ENCODE peak calls at places on chromosome 16, in eight cellular contexts. G, O, A, U, I, J, E and W are unnamed samples.

GRCh38 chr16:6633441-6633840 is 699.2 kb upstream of the RBFOX1 start:
- DNase-seq in G (no peak), O (no peak), A (no peak), U (no peak), I (no peak), J (no peak), E (no peak), W (no peak)

GRCh38 chr16:2673066-2673999 is 9.0 kb upstream of the KCTD5 start:
- DNase-seq in G (peak), O (peak), A (peak), U (peak), I (peak), J (peak), E (peak), W (peak)

GRCh38 chr16:2585651-2586081 is 47.8 kb downstream of the PDPK1 start:
- DNase-seq in G (no peak), O (no peak), A (no peak), U (no peak), I (no peak), J (no peak), E (no peak), W (no peak)

GRCh38 chr16:31472559-31473203 is 729 bp downstream of the TGFB1I1 start:
- DNase-seq in G (peak), O (peak), A (peak), U (peak), I (peak), J (peak), E (peak), W (no peak)

GRCh38 chr16:27449434-27450188 is 47.6 kb downstream of the IL21R start:
- DNase-seq in G (no peak), O (no peak), A (peak), U (no peak), I (no peak), J (no peak), E (no peak), W (no peak)

GRCh38 chr16:47065766-47066688 is 77.7 kb downstream of the NETO2 start:
- DNase-seq in G (no peak), O (no peak), A (no peak), U (no peak), I (no peak), J (no peak), E (no peak), W (no peak)

GRCh38 chr16:54422569-54422978 is 136.0 kb upstream of the IRX3 start:
- DNase-seq in G (no peak), O (no peak), A (no peak), U (no peak), I (no peak), J (no peak), E (no peak), W (no peak)

GRCh38 chr16:50303041-50303604 is 36.8 kb downstream of the ADCY7 start:
- DNase-seq in G (no peak), O (no peak), A (peak), U (no peak), I (no peak), J (peak), E (no peak), W (no peak)

GRCh38 chr16:27515874-27516353 is 33.8 kb downstream of the GTF3C1 start:
- DNase-seq in G (no peak), O (peak), A (peak), U (no peak), I (no peak), J (peak), E (no peak), W (no peak)

GRCh38 chr16:8713635-8714097 is 39.2 kb downstream of the ABAT start:
- DNase-seq in G (no peak), O (no peak), A (no peak), U (no peak), I (no peak), J (no peak), E (no peak), W (no peak)

GRCh38 chr16:13351222-13351621 is 449.8 kb downstream of the SHISA9 start:
- DNase-seq in G (no peak), O (no peak), A (no peak), U (no peak), I (no peak), J (no peak), E (no peak), W (no peak)

GRCh38 chr16:31052131-31052530 is 18.8 kb downstream of the STX4 start:
- DNase-seq in G (peak), O (peak), A (peak), U (no peak), I (peak), J (peak), E (peak), W (no peak)

GRCh38 chr16:9443864-9444263 is 352.4 kb downstream of the HAPSTR1 start:
- DNase-seq in G (no peak), O (no peak), A (no peak), U (no peak), I (no peak), J (no peak), E (no peak), W (no peak)

GRCh38 chr16:27639588-27640276 is 89.8 kb downstream of the KATNIP start:
- DNase-seq in G (no peak), O (peak), A (peak), U (no peak), I (peak), J (peak), E (peak), W (peak)

GRCh38 chr16:24635900-24636610 is 93.4 kb upstream of the TNRC6A start:
- DNase-seq in G (peak), O (peak), A (no peak), U (no peak), I (peak), J (peak), E (peak), W (no peak)

GRCh38 chr16:29974291-29975133 is 844 bp downstream of the TAOK2 start:
- DNase-seq in G (no peak), O (peak), A (peak), U (no peak), I (no peak), J (peak), E (no peak), W (no peak)

GRCh38 chr16:24589997-24590396 is 50.6 kb downstream of the RBBP6 start:
- DNase-seq in G (no peak), O (no peak), A (no peak), U (no peak), I (no peak), J (no peak), E (no peak), W (no peak)

GRCh38 chr16:29147710-29148425 is 163.0 kb downstream of the LAT start:
- DNase-seq in G (no peak), O (no peak), A (no peak), U (no peak), I (no peak), J (no peak), E (no peak), W (no peak)

GRCh38 chr16:14302399-14303181 is 231.5 kb downstream of the MRTFB start:
- DNase-seq in G (no peak), O (peak), A (peak), U (no peak), I (no peak), J (no peak), E (no peak), W (peak)

GRCh38 chr16:58025351-58026138 is at the start of gene MMP15:
- DNase-seq in G (no peak), O (peak), A (peak), U (peak), I (no peak), J (peak), E (peak), W (peak)

GRCh38 chr16:30805370-30806169 is 18.6 kb upstream of the ZNF629 start:
- DNase-seq in G (peak), O (peak), A (peak), U (peak), I (no peak), J (peak), E (peak), W (peak)

GRCh38 chr16:29811170-29811895 is 660 bp upstream of the PRRT2 start:
- DNase-seq in G (peak), O (peak), A (peak), U (peak), I (peak), J (peak), E (peak), W (peak)

GRCh38 chr16:30923554-30924085 is at the start of gene FBXL19:
- DNase-seq in G (no peak), O (peak), A (no peak), U (no peak), I (no peak), J (no peak), E (no peak), W (peak)

GRCh38 chr16:8797364-8798173 is at the start of the genes PMM2 and TMEM186:
- DNase-seq in G (peak), O (peak), A (peak), U (peak), I (peak), J (peak), E (peak), W (peak)

GRCh38 chr16:21946889-21947635 is 6.1 kb upstream of the UQCRC2 start:
- DNase-seq in G (no peak), O (no peak), A (no peak), U (no peak), I (no peak), J (no peak), E (no peak), W (no peak)

GRCh38 chr16:22815863-22816262 is 1.9 kb downstream of the HS3ST2 start:
- DNase-seq in G (no peak), O (no peak), A (no peak), U (no peak), I (no peak), J (no peak), E (no peak), W (no peak)

GRCh38 chr16:49260956-49261530 is 20.6 kb downstream of the CBLN1 start:
- DNase-seq in G (no peak), O (no peak), A (no peak), U (no peak), I (no peak), J (no peak), E (no peak), W (no peak)

GRCh38 chr16:87835882-87836331 is 33.4 kb downstream of the SLC7A5 start:
- DNase-seq in G (no peak), O (no peak), A (no peak), U (no peak), I (no peak), J (no peak), E (no peak), W (no peak)

GRCh38 chr16:88585269-88585668 is 15.1 kb downstream of the ZC3H18 start:
- DNase-seq in G (no peak), O (no peak), A (no peak), U (no peak), I (no peak), J (no peak), E (no peak), W (no peak)

GRCh38 chr16:74601131-74601871 is 5.6 kb downstream of the GLG1 start:
- DNase-seq in G (no peak), O (no peak), A (peak), U (no peak), I (no peak), J (no peak), E (no peak), W (no peak)

GRCh38 chr16:1729026-1729425 is 23.0 kb downstream of the MAPK8IP3 start:
- DNase-seq in G (no peak), O (no peak), A (no peak), U (no peak), I (no peak), J (no peak), E (no peak), W (no peak)

GRCh38 chr16:65919977-65920376 is 446.5 kb upstream of the CDH5 start:
- DNase-seq in G (no peak), O (no peak), A (no peak), U (no peak), I (no peak), J (no peak), E (no peak), W (no peak)

GRCh38 chr16:65922923-65923322 is 443.6 kb upstream of the CDH5 start:
- DNase-seq in G (no peak), O (no peak), A (no peak), U (no peak), I (no peak), J (no peak), E (no peak), W (no peak)

GRCh38 chr16:65916995-65917394 is 449.5 kb upstream of the CDH5 start:
- DNase-seq in G (no peak), O (no peak), A (no peak), U (no peak), I (no peak), J (no peak), E (no peak), W (no peak)

GRCh38 chr16:65919116-65919515 is 447.4 kb upstream of the CDH5 start:
- DNase-seq in G (no peak), O (no peak), A (no peak), U (no peak), I (no peak), J (no peak), E (no peak), W (no peak)

DNA sequence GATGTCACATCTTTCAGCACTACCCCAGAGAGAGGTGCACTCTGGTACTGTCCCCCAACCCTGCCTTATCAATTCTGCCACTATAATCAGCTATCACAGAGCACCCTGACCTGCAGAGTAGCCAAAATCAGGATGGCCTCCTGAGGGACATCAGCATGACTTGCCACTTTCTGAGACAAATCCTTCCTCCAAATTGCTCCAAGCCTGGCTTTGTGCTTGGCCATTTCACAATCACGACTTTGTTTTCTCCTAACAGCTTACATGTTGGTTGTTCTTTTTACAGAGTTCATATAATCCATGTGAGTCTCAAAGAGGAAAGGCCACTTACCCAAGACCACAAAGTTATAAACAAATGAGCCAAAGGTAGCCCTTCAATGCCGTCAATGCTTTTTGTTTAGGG is 449.0 kb upstream of the CDH5 start:
- DNase-seq in G (no peak), O (no peak), A (no peak), U (no peak), I (no peak), J (peak), E (no peak), W (no peak)
- TF ChIP-seq CTCF in G (no peak), O (no peak), A (no peak), U (no peak), I (no peak), J (no peak), E (no peak), W (no peak)

GRCh38 chr16:56202036-56202435 is 10.7 kb downstream of the GNAO1 start:
- DNase-seq in G (no peak), O (no peak), A (peak), U (no peak), I (no peak), J (no peak), E (no peak), W (no peak)

GRCh38 chr16:56201030-56201429 is 9.7 kb downstream of the GNAO1 start:
- DNase-seq in G (no peak), O (no peak), A (no peak), U (no peak), I (no peak), J (no peak), E (no peak), W (no peak)

GRCh38 chr16:56199164-56199563 is 7.9 kb downstream of the GNAO1 start:
- DNase-seq in G (no peak), O (no peak), A (no peak), U (no peak), I (no peak), J (no peak), E (no peak), W (no peak)

GRCh38 chr16:56204836-56205235 is 13.5 kb downstream of the GNAO1 start:
- DNase-seq in G (no peak), O (no peak), A (no peak), U (no peak), I (no peak), J (no peak), E (no peak), W (no peak)

GRCh38 chr16:56203052-56203451 is 11.8 kb downstream of the GNAO1 start:
- DNase-seq in G (no peak), O (peak), A (peak), U (no peak), I (no peak), J (peak), E (no peak), W (no peak)
- TF ChIP-seq CTCF in G (peak), O (no peak), A (peak), U (no peak), I (peak), J (peak), E (no peak), W (peak)

GRCh38 chr16:67264277-67264676 is 15.1 kb upstream of the PLEKHG4 start:
- DNase-seq in G (no peak), O (no peak), A (peak), U (no peak), I (no peak), J (no peak), E (no peak), W (no peak)
- TF ChIP-seq CTCF in G (no peak), O (no peak), A (peak), U (no peak), I (peak), J (peak), E (peak), W (no peak)

GRCh38 chr16:48136547-48137360 is 19.0 kb downstream of the ABCC12 start:
- DNase-seq in G (no peak), O (no peak), A (no peak), U (no peak), I (no peak), J (peak), E (no peak), W (no peak)
- TF ChIP-seq CTCF in G (no peak), O (no peak), A (no peak), U (no peak), I (no peak), J (no peak), E (no peak), W (no peak)

DNA sequence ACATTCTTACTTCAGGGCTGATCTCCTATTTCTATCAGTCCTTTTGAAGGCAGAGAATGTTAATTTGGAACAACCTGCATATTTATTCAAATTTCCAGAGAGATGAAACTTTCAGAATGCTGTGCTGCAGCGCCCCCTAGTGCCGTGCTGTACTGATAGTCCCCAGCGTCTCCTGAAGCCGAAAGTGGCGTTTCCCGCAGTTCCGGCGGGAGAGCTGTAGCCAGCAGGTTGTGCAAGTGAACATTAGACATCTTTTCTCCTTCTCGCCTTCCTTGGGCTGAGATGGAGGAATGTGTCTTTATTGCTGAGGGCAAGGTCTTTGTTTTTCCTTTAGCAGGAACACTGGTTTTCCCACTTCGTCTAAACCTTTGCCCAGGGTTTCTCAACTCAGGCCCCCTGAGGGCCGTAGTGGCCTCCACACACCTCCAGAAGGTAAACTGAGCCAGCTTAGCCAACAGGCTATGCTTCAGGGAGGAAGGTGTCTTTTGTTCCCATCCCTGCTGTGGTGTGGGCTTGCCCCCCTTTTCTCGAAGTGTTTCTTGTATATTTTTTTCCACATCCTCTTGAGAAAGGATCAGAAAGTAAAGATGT is 26.4 kb downstream of the USP10 start:
- DNase-seq in G (peak), O (peak), A (peak), U (peak), I (peak), J (peak), E (peak), W (peak)
- TF ChIP-seq CTCF in G (peak), O (peak), A (peak), U (peak), I (peak), J (peak), E (peak), W (peak)

DNA sequence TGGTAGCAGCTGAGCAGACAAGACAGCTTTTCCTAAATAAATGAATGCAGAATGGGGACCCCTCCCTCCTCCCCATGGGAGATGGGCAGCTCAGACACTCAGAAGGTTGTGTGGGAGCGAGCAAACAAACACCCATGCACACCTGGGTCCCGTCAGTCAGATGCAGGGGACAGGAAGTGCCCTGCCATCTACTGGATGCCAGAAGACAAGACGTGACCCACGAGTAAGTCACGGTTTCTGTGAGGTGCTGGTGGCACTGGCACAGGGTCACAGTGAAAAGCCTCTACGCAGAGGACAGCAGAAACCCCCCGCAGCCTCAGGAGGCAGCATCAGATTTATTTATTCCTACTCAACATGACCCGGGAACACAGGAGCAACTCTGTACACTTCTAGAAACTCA is 8.4 kb downstream of the HBQ1 start:
- DNase-seq in G (no peak), O (no peak), A (peak), U (no peak), I (no peak), J (no peak), E (no peak), W (no peak)
- TF ChIP-seq CTCF in G (no peak), O (peak), A (no peak), U (no peak), I (no peak), J (no peak), E (no peak), W (peak)

GRCh38 chr16:80527297-80527696 is 13.5 kb upstream of the DYNLRB2 start:
- DNase-seq in G (no peak), O (peak), A (peak), U (no peak), I (no peak), J (peak), E (peak), W (peak)
- TF ChIP-seq CTCF in G (peak), O (peak), A (peak), U (peak), I (peak), J (peak), E (peak), W (peak)

DNA sequence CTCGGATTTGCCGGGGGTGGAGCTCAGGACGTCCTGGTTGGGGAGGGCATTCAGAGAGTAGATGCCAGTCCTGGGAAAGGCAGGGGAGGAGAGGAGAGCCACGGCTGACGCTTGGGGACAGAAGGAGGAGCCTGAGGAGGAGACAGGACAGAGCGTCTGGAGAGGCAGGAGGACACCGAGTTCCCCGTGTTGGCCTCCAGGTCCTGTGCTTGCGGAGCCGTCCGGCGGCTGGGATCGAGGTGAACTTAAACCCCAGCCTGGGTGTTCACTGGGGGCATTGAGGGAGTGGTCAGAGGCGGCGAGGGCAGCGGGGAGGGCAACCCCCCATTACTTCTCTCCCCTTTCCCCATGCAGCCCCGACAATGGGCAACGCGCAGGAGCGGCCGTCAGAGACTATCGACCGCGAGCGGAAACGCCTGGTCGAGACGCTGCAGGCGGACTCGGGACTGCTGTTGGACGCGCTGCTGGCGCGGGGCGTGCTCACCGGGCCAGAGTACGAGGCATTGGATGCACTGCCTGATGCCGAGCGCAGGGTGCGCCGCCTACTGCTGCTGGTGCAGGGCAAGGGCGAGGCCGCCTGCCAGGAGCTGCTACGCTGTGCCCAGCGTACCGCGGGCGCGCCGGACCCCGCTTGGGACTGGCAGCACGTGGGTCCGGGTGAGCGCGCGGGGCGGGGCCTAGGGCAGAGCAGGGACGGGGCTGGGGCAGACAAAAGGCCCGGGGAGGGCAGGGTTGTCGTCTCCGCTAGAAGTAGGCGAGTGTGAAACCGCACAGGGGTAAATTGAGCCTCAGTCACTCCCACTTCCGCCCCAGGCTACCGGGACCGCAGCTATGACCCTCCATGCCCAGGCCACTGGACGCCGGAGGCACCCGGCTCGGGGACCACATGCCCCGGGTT is 3.7 kb downstream of the NOL3 start:
- DNase-seq in G (peak), O (peak), A (peak), U (peak), I (no peak), J (peak), E (peak), W (peak)
- TF ChIP-seq CTCF in G (peak), O (peak), A (peak), U (no peak), I (no peak), J (peak), E (peak), W (peak)

GRCh38 chr16:56729736-56730662 is at the start of gene NUP93:
- DNase-seq in G (peak), O (peak), A (peak), U (peak), I (peak), J (peak), E (peak), W (peak)
- TF ChIP-seq CTCF in G (no peak), O (no peak), A (no peak), U (no peak), I (no peak), J (no peak), E (no peak), W (no peak)